ENCODE peak calls at places on chromosomes 13 and 19, in six cellular contexts. P is ovary, M is tibial nerve, X is A549, J is HepG2, I is suprapubic skin. W is an unnamed sample.

GRCh38 chr19:49456351-49456750 is 3.3 kb downstream of the ALDH16A1 start:
- DNase-seq in P (no peak), J (no peak), X (peak; percentile 64), M (no peak), I (no peak), W (no peak)

GRCh38 chr19:38701455-38702063 is 42.7 kb downstream of the CAPN12 start:
- DNase-seq in I (no peak), X (no peak), M (no peak), P (peak; percentile 57), J (peak; percentile 93), W (no peak)

GRCh38 chr19:12796146-12797071 is 5.1 kb downstream of the JUNB start:
- DNase-seq in M (peak; percentile 76), P (peak; percentile 83), J (peak; percentile 68), X (peak; percentile 86), I (peak; percentile 87), W (no peak)

GRCh38 chr19:34794289-34794960 is 21.4 kb upstream of the ZNF599 start:
- DNase-seq in M (no peak), I (no peak), X (no peak), J (no peak), P (no peak), W (peak; percentile 50)

GRCh38 chr13:96473463-96474157 is 383.7 kb downstream of the HS6ST3 start:
- DNase-seq in M (no peak), J (no peak), I (no peak), X (no peak), P (no peak), W (no peak)

GRCh38 chr13:59176775-59177174 is 987.0 kb downstream of the DIAPH3 start:
- DNase-seq in M (no peak), J (peak; percentile 9), X (peak; percentile 5), I (no peak), P (no peak), W (no peak)

GRCh38 chr13:79862515-79862914 is 381.6 kb downstream of the NDFIP2 start:
- DNase-seq in I (no peak), M (no peak), P (no peak), X (no peak), J (no peak), W (no peak)

GRCh38 chr13:74891610-74892009 is 590.4 kb downstream of the TBC1D4 start:
- DNase-seq in J (no peak), X (peak; percentile 60), M (no peak), I (no peak), P (no peak), W (no peak)

GRCh38 chr19:32460476-32460875 is 54.9 kb downstream of the DPY19L3 start:
- DNase-seq in P (no peak), X (no peak), M (no peak), I (no peak), J (no peak), W (no peak)

GRCh38 chr19:8208119-8208709 is 956 bp upstream of the CERS4 start:
- DNase-seq in I (no peak), J (no peak), M (no peak), P (no peak), X (no peak), W (no peak)

GRCh38 chr19:33703821-33704220 is 82.1 kb downstream of the CHST8 start:
- DNase-seq in J (no peak), P (no peak), I (peak; percentile 25), M (no peak), X (no peak), W (no peak)

GRCh38 chr19:498977-499623 is 2.8 kb downstream of the MADCAM1 start:
- DNase-seq in X (no peak), M (no peak), I (no peak), P (no peak), J (no peak), W (no peak)

GRCh38 chr19:447064-447426 is 13.8 kb downstream of the SHC2 start:
- DNase-seq in M (no peak), J (no peak), P (no peak), I (no peak), X (no peak), W (no peak)

GRCh38 chr19:10260141-10260584 is 8.1 kb downstream of the MRPL4 start:
- DNase-seq in P (no peak), X (no peak), J (peak; percentile 30), M (no peak), I (no peak), W (no peak)

GRCh38 chr19:7701049-7701653 is 780 bp downstream of the FCER2 start:
- DNase-seq in J (no peak), I (no peak), X (no peak), M (no peak), P (no peak), W (no peak)

GRCh38 chr13:113604186-113604585 is 19.6 kb downstream of the TFDP1 start:
- DNase-seq in J (no peak), P (no peak), X (no peak), I (no peak), M (no peak), W (no peak)

GRCh38 chr19:2827022-2827421 is 7.4 kb downstream of the ZNF554 start:
- DNase-seq in P (no peak), M (no peak), X (no peak), I (no peak), J (no peak), W (no peak)
- H3K4me3 ChIP-seq in P (no peak overlapping the region), M (no peak overlapping the region), X (no peak overlapping the region), I (no peak overlapping the region), J (no peak overlapping the region), W (no peak overlapping the region)

DNA sequence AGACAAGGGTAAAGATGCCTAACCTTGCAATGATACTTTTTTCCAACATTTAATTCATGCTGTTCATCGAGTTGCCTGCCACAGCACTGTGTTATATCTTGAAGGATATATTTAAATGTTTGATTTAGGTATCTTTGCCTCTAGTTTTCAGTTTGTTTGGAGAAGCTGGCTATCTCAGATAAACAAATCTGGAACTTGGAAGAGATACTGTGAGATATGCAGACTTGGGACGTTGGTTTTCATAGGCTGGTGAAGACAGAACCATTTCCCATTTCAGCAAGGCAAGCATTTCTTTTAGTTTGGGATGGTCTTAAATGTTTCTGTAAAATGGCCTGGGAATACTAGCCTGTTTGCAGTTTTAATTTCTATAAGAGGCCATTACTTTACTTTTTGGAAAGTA is 3.3 kb downstream of the RNASEH2B start:
- DNase-seq in I (no peak), X (no peak), P (no peak), M (no peak), J (no peak), W (no peak)
- TF ChIP-seq EP300 in I (no peak), X (no peak), P (no peak), M (no peak), J (no peak), W (no peak)

GRCh38 chr19:18271433-18271841 is 2.8 kb downstream of the IQCN start:
- DNase-seq in X (no peak), P (peak; percentile 71), M (no peak), J (no peak), I (no peak), W (no peak)
- H3K27ac ChIP-seq in X (no peak overlapping the region), P (peak overlapping the region; percentile 29), M (no peak overlapping the region), J (no peak overlapping the region), I (no peak overlapping the region), W (no peak overlapping the region)

GRCh38 chr13:24788538-24788937 is 24.6 kb downstream of the RNF17 start:
- DNase-seq in P (no peak), M (no peak), I (no peak), X (no peak), J (no peak), W (no peak)
- H3K4me3 ChIP-seq in P (no peak overlapping the region), M (no peak overlapping the region), I (no peak overlapping the region), X (no peak overlapping the region), J (no peak overlapping the region), W (no peak overlapping the region)